ENCODE peak calls at places on chromosome 18, in ten cellular contexts. T, R, V, Z, Y, A, F, O, D and N are unnamed samples.

GRCh38 chr18:58005885-58006523 is 38.0 kb upstream of the NEDD4L start:
- DNase-seq in T (peak; percentile 25), R (no peak), V (no peak), Z (no peak), Y (no peak), A (no peak), F (no peak), O (no peak), D (no peak), N (no peak)

GRCh38 chr18:2572144-2572682 is 856 bp downstream of the NDC80 start:
- DNase-seq in T (peak; percentile 7), R (peak; percentile 12), V (no peak), Z (no peak), Y (no peak), A (no peak), F (peak; percentile 40), O (no peak), D (no peak), N (no peak)

GRCh38 chr18:44466997-44467396 is 213.7 kb upstream of the SETBP1 start:
- DNase-seq in T (no peak), R (no peak), V (no peak), Z (no peak), Y (no peak), A (no peak), F (no peak), O (no peak), D (no peak), N (no peak)

GRCh38 chr18:30302181-30302580 is 740.4 kb downstream of the DSC3 start:
- DNase-seq in T (no peak), R (no peak), V (no peak), Z (no peak), Y (no peak), A (no peak), F (no peak), O (no peak), D (no peak), N (no peak)

GRCh38 chr18:2971741-2972552 is 41.0 kb downstream of the LPIN2 start:
- DNase-seq in T (peak; percentile 60), R (no peak), V (peak; percentile 59), Z (no peak), Y (peak; percentile 90), A (no peak), F (no peak), O (peak; percentile 36), D (no peak), N (no peak)

GRCh38 chr18:31831903-31832302 is 71.2 kb upstream of the SLC25A52 start:
- DNase-seq in T (no peak), R (no peak), V (no peak), Z (no peak), Y (no peak), A (no peak), F (no peak), O (no peak), D (no peak), N (no peak)

GRCh38 chr18:79546781-79547272 is 132.8 kb upstream of the CTDP1 start:
- DNase-seq in T (no peak), R (no peak), V (no peak), Z (no peak), Y (peak; percentile 51), A (no peak), F (no peak), O (no peak), D (peak; percentile 45), N (no peak)

GRCh38 chr18:53426656-53427055 is 797.8 kb downstream of the MBD2 start:
- DNase-seq in T (peak; percentile 1), R (no peak), V (no peak), Z (peak; percentile 53), Y (no peak), A (no peak), F (no peak), O (no peak), D (no peak), N (no peak)

GRCh38 chr18:39846277-39846676 is 2108.8 kb upstream of the PIK3C3 start:
- DNase-seq in T (peak; percentile 45), R (no peak), V (no peak), Z (no peak), Y (no peak), A (no peak), F (no peak), O (peak; percentile 26), D (no peak), N (no peak)

GRCh38 chr18:26960901-26961300 is 95.4 kb upstream of the AQP4 start:
- DNase-seq in T (no peak), R (no peak), V (no peak), Z (no peak), Y (no peak), A (no peak), F (no peak), O (no peak), D (peak; percentile 20), N (no peak)

GRCh38 chr18:78642561-78643398 is 336.8 kb upstream of the SALL3 start:
- DNase-seq in T (no peak), R (no peak), V (no peak), Z (no peak), Y (no peak), A (no peak), F (no peak), O (no peak), D (no peak), N (no peak)

GRCh38 chr18:63111549-63112402 is 207.8 kb downstream of the BCL2 start:
- DNase-seq in T (peak; percentile 20), R (no peak), V (no peak), Z (no peak), Y (no peak), A (peak; percentile 25), F (no peak), O (no peak), D (no peak), N (no peak)

GRCh38 chr18:13218376-13219011 is at the start of gene LDLRAD4:
- DNase-seq in T (no peak), R (no peak), V (peak; percentile 13), Z (peak; percentile 45), Y (peak; percentile 89), A (peak; percentile 58), F (no peak), O (peak; percentile 73), D (peak; percentile 29), N (peak; percentile 78)

GRCh38 chr18:63258749-63259580 is 60.6 kb downstream of the BCL2 start:
- DNase-seq in T (no peak), R (no peak), V (no peak), Z (no peak), Y (no peak), A (no peak), F (no peak), O (no peak), D (no peak), N (no peak)

GRCh38 chr18:50832754-50833153 is 12.9 kb upstream of the MRO start:
- DNase-seq in T (no peak), R (no peak), V (no peak), Z (no peak), Y (no peak), A (no peak), F (no peak), O (no peak), D (no peak), N (no peak)